ENCODE peak calls at places on chromosomes 2 and 18, in four cellular contexts. U, C, L and V are unnamed samples.
A peak's percentile ranks its signal among the peaks of the same experiment; 100 is the strongest.

GRCh38 chr2:170885130-170885791 is 43.8 kb upstream of the GORASP2 start:
- DNase-seq in L (no peak), C (no peak), U (no peak), V (no peak)

GRCh38 chr18:44895176-44895798 is 214.6 kb downstream of the SETBP1 start:
- DNase-seq in L (no peak), C (no peak), U (peak; percentile 15), V (no peak)

GRCh38 chr2:215654177-215654850 is 218.4 kb upstream of the FN1 start:
- DNase-seq in U (no peak), C (no peak), L (no peak), V (no peak)

GRCh38 chr2:233047206-233047605 is 12.9 kb upstream of the INPP5D start:
- DNase-seq in L (no peak), C (no peak), U (no peak), V (no peak)

GRCh38 chr18:58177886-58178470 is 134.0 kb downstream of the NEDD4L start:
- DNase-seq in U (no peak), C (no peak), L (no peak), V (no peak)

GRCh38 chr2:54065411-54065810 is 50.0 kb upstream of the ACYP2 start:
- DNase-seq in U (no peak), C (no peak), L (no peak), V (no peak)

GRCh38 chr18:24914148-24914525 is 437.8 kb downstream of the ZNF521 start:
- DNase-seq in U (no peak), C (no peak), L (no peak), V (no peak)

GRCh38 chr2:120419073-120419472 is 73.1 kb downstream of the INHBB start:
- DNase-seq in L (no peak), U (no peak), C (no peak), V (no peak)

GRCh38 chr18:10057401-10057800 is 143.6 kb downstream of the VAPA start:
- DNase-seq in U (no peak), L (no peak), C (no peak), V (no peak)

GRCh38 chr2:158936978-158937377 is 31.5 kb upstream of the TANC1 start:
- DNase-seq in C (no peak), L (no peak), U (no peak), V (no peak)

GRCh38 chr2:241272722-241273551 is 42.5 kb downstream of the HDLBP start:
- DNase-seq in L (no peak), C (no peak), U (peak; percentile 66), V (no peak)

GRCh38 chr2:2580341-2580740 is 249.3 kb upstream of the MYT1L start:
- DNase-seq in L (no peak), C (no peak), U (no peak), V (no peak)

GRCh38 chr2:76039505-76039904 is 328.8 kb upstream of the GCFC2 start:
- DNase-seq in L (no peak), U (no peak), C (no peak), V (no peak)

GRCh38 chr18:47409519-47409918 is 158.1 kb upstream of the SKOR2 start:
- DNase-seq in C (no peak), L (no peak), U (no peak), V (no peak)

GRCh38 chr2:156177654-156178053 is 154.9 kb downstream of the NR4A2 start:
- DNase-seq in U (no peak), L (no peak), C (no peak), V (no peak)

GRCh38 chr2:200040251-200040650 is 84.9 kb downstream of the MAIP1 start:
- DNase-seq in L (no peak), C (no peak), U (no peak), V (peak; percentile 13)

GRCh38 chr2:12587228-12587627 is 129.5 kb upstream of the TRIB2 start:
- DNase-seq in C (no peak), L (no peak), U (no peak), V (no peak)

GRCh38 chr18:77068321-77068841 is 64.2 kb downstream of the MBP start:
- DNase-seq in U (no peak), C (no peak), L (no peak), V (no peak)

GRCh38 chr18:69585696-69586095 is 185.0 kb downstream of the DOK6 start:
- DNase-seq in U (no peak), C (no peak), L (no peak), V (no peak)

GRCh38 chr2:149399934-149400615 is 69.7 kb downstream of the LYPD6 start:
- DNase-seq in U (no peak), C (no peak), L (no peak), V (no peak)

GRCh38 chr2:175872716-175873115 is 129.4 kb downstream of the LNPK start:
- DNase-seq in L (no peak), C (no peak), U (no peak), V (no peak)

GRCh38 chr2:68216454-68217310 is 35.6 kb downstream of the PPP3R1 start:
- DNase-seq in C (no peak), L (no peak), U (no peak), V (no peak)

GRCh38 chr18:59627414-59627813 is 69.8 kb downstream of the CCBE1 start:
- DNase-seq in C (no peak), U (no peak), L (no peak), V (no peak)

GRCh38 chr2:181198188-181198864 is 217.9 kb downstream of the UBE2E3 start:
- DNase-seq in L (no peak), C (no peak), U (no peak), V (no peak)

GRCh38 chr2:174442546-174443510 is 44.0 kb downstream of the GPR155 start:
- DNase-seq in L (peak; percentile 26), C (no peak), U (no peak), V (peak; percentile 33)

GRCh38 chr18:74722237-74722636 is 124.6 kb downstream of the ZNF407 start:
- DNase-seq in L (no peak), U (no peak), C (no peak), V (no peak)

GRCh38 chr18:37450434-37451133 is 115.0 kb downstream of the CELF4 start:
- DNase-seq in U (no peak), L (no peak), C (peak; percentile 46), V (peak; percentile 57)

GRCh38 chr2:8935984-8936383 is 67.5 kb downstream of the MBOAT2 start:
- DNase-seq in L (no peak), U (no peak), C (no peak), V (peak; percentile 6)

GRCh38 chr2:24253303-24253919 is 78.6 kb downstream of the FAM228A start:
- DNase-seq in U (peak; percentile 48), L (no peak), C (no peak), V (no peak)

GRCh38 chr2:796151-796955 is 119.1 kb upstream of the TMEM18 start:
- DNase-seq in L (no peak), C (no peak), U (no peak), V (no peak)

GRCh38 chr2:23756593-23757292 is 170.2 kb downstream of the ATAD2B start:
- DNase-seq in L (no peak), C (no peak), U (no peak), V (no peak)

GRCh38 chr2:17171446-17172049 is 346.7 kb downstream of the RAD51AP2 start:
- DNase-seq in C (peak; percentile 27), U (no peak), L (peak; percentile 29), V (peak; percentile 52)

GRCh38 chr2:43039376-43040080 is 186.9 kb downstream of the ZFP36L2 start:
- DNase-seq in C (no peak), U (no peak), L (no peak), V (no peak)

GRCh38 chr18:48785091-48785614 is 165.6 kb downstream of the SMAD7 start:
- DNase-seq in U (no peak), C (no peak), L (no peak), V (no peak)

GRCh38 chr18:24987271-24987932 is 364.6 kb downstream of the ZNF521 start:
- DNase-seq in U (no peak), C (no peak), L (no peak), V (no peak)

GRCh38 chr2:8088810-8089209 is 593.0 kb upstream of the ID2 start:
- DNase-seq in C (no peak), U (no peak), L (no peak), V (no peak)

GRCh38 chr2:133434962-133435668 is 133.1 kb downstream of the NCKAP5 start:
- DNase-seq in C (no peak), U (no peak), L (no peak), V (no peak)

GRCh38 chr2:202494856-202495604 is 118.9 kb downstream of the BMPR2 start:
- DNase-seq in L (no peak), U (no peak), C (no peak), V (no peak)

GRCh38 chr2:26020214-26020613 is 13.7 kb upstream of the RAB10 start:
- DNase-seq in U (no peak), L (no peak), C (no peak), V (no peak)

GRCh38 chr2:26016012-26016742 is 17.7 kb upstream of the RAB10 start:
- DNase-seq in U (no peak), C (no peak), L (no peak), V (no peak)

GRCh38 chr2:26013668-26014067 is 20.2 kb upstream of the RAB10 start:
- DNase-seq in L (no peak), C (no peak), U (no peak), V (no peak)

GRCh38 chr2:26017464-26018183 is 16.3 kb upstream of the RAB10 start:
- DNase-seq in C (no peak), L (no peak), U (no peak), V (no peak)

GRCh38 chr2:26018184-26018716 is 15.6 kb upstream of the RAB10 start:
- DNase-seq in U (peak; percentile 78), L (peak; percentile 74), C (no peak), V (no peak)
- TF ChIP-seq ZNF274 in U (no peak), L (no peak), C (no peak), V (no peak)

GRCh38 chr2:136131961-136132839 is 14.3 kb upstream of the CXCR4 start:
- DNase-seq in C (no peak), U (no peak), L (no peak), V (no peak)
- H3K4me3 ChIP-seq in C (no peak overlapping the region), U (no peak overlapping the region), L (no peak overlapping the region), V (no peak overlapping the region)

GRCh38 chr2:44098050-44098449 is 70.6 kb upstream of the PPM1B start:
- DNase-seq in L (no peak), C (no peak), U (no peak), V (no peak)
- H3K4me1 ChIP-seq in L (no peaks in the 10 kb centered on the region), C (no peaks in the 10 kb centered on the region), U (no peaks in the 10 kb centered on the region), V (no peaks in the 10 kb centered on the region)

GRCh38 chr2:65175894-65176527 is 46.1 kb upstream of the RAB1A start:
- DNase-seq in U (no peak), C (no peak), L (no peak), V (no peak)
- TF ChIP-seq ZNF274 in U (no peak), C (no peak), L (no peak), V (no peak)

GRCh38 chr18:63731215-63731614 is 28.5 kb downstream of the SERPINB11 start:
- DNase-seq in U (no peak), C (no peak), L (no peak), V (no peak)

GRCh38 chr18:63725682-63726480 is 23.1 kb downstream of the SERPINB11 start:
- DNase-seq in U (no peak), L (no peak), C (no peak), V (no peak)

DNA sequence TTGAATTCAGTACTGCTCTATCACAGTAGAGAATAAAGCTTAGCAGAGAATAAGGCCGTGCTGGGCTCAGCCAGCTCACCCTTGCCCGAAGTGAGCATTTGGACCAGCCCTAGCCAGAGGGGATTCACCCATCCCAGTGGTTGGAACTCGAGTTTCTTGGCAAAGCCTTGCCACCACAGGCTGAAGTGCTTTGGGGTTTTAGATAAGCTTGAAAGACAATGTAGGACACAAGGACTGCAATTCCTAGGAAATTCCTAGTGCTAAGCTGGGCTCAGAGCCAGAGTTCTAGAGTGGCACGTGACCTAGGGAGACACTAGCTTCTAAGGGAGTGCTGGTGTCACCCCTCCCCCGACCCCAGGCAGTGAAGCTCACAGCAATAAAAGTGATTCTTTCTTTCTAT is 28.0 kb downstream of the SERPINB11 start:
- DNase-seq in L (no peak), C (no peak), U (no peak), V (no peak)
- H3K4me3 ChIP-seq in L (no peak overlapping the region), C (no peak overlapping the region), U (no peak overlapping the region), V (no peak overlapping the region)

GRCh38 chr2:217870528-217871011 is 132.2 kb downstream of the TNS1 start:
- DNase-seq in C (no peak), U (no peak), L (no peak), V (no peak)
- H3K4me1 ChIP-seq in C (no peaks in the 10 kb centered on the region), U (no peaks in the 10 kb centered on the region), L (peaks cover 11% of the 10 kb centered on the region), V (no peaks in the 10 kb centered on the region)